ENCODE peak calls at places on chromosomes 7 and 10, in six cellular contexts. One of them, this sample, is unnamed.

GRCh38 chr10:21393941-21394340 is 131.5 kb downstream of the SKIDA1 start:
- DNase-seq in dorsolateral prefrontal cortex: no peak
- DNase-seq in A549: no peak
- DNase-seq in ovary: no peak
- DNase-seq in progenitor cell of endocrine pancreas: no peak
- DNase-seq in GM20000: no peak
- DNase-seq in this sample: no peak

GRCh38 chr10:34504534-34504933 is 310.6 kb downstream of the PARD3 start:
- DNase-seq in dorsolateral prefrontal cortex: no peak
- DNase-seq in A549: peak
- DNase-seq in ovary: no peak
- DNase-seq in progenitor cell of endocrine pancreas: no peak
- DNase-seq in GM20000: no peak
- DNase-seq in this sample: peak

GRCh38 chr10:68572151-68572550 is 12.0 kb downstream of the TET1 start:
- DNase-seq in dorsolateral prefrontal cortex: no peak
- DNase-seq in A549: no peak
- DNase-seq in ovary: no peak
- DNase-seq in progenitor cell of endocrine pancreas: no peak
- DNase-seq in GM20000: no peak
- DNase-seq in this sample: no peak

GRCh38 chr10:132493246-132493755 is 44.3 kb upstream of the INPP5A start:
- DNase-seq in dorsolateral prefrontal cortex: no peak
- DNase-seq in A549: no peak
- DNase-seq in ovary: peak
- DNase-seq in progenitor cell of endocrine pancreas: no peak
- DNase-seq in GM20000: no peak
- DNase-seq in this sample: no peak

GRCh38 chr7:105808703-105809590 is 67.5 kb downstream of the ATXN7L1 start:
- DNase-seq in dorsolateral prefrontal cortex: no peak
- DNase-seq in A549: no peak
- DNase-seq in ovary: no peak
- DNase-seq in progenitor cell of endocrine pancreas: no peak
- DNase-seq in GM20000: peak
- DNase-seq in this sample: peak

GRCh38 chr7:22786290-22786932 is 36.2 kb downstream of the TOMM7 start:
- DNase-seq in dorsolateral prefrontal cortex: no peak
- DNase-seq in A549: no peak
- DNase-seq in ovary: no peak
- DNase-seq in progenitor cell of endocrine pancreas: no peak
- DNase-seq in GM20000: no peak
- DNase-seq in this sample: no peak

GRCh38 chr10:97302088-97302791 is 9.8 kb upstream of the ARHGAP19 start:
- DNase-seq in dorsolateral prefrontal cortex: no peak
- DNase-seq in A549: no peak
- DNase-seq in ovary: no peak
- DNase-seq in progenitor cell of endocrine pancreas: no peak
- DNase-seq in GM20000: no peak
- DNase-seq in this sample: no peak

GRCh38 chr7:153414288-153414629 is 637.9 kb upstream of the DPP6 start:
- DNase-seq in dorsolateral prefrontal cortex: no peak
- DNase-seq in A549: no peak
- DNase-seq in ovary: no peak
- DNase-seq in progenitor cell of endocrine pancreas: no peak
- DNase-seq in GM20000: no peak
- DNase-seq in this sample: no peak

GRCh38 chr10:50501899-50502556 is 121.7 kb downstream of the SGMS1 start:
- DNase-seq in dorsolateral prefrontal cortex: no peak
- DNase-seq in A549: no peak
- DNase-seq in ovary: no peak
- DNase-seq in progenitor cell of endocrine pancreas: no peak
- DNase-seq in GM20000: peak
- DNase-seq in this sample: peak

GRCh38 chr10:83724471-83725241 is 414.7 kb upstream of the GHITM start:
- DNase-seq in dorsolateral prefrontal cortex: no peak
- DNase-seq in A549: no peak
- DNase-seq in ovary: no peak
- DNase-seq in progenitor cell of endocrine pancreas: no peak
- DNase-seq in GM20000: peak
- DNase-seq in this sample: no peak

GRCh38 chr10:83983578-83984255 is 155.6 kb upstream of the GHITM start:
- DNase-seq in dorsolateral prefrontal cortex: no peak
- DNase-seq in A549: no peak
- DNase-seq in ovary: no peak
- DNase-seq in progenitor cell of endocrine pancreas: no peak
- DNase-seq in GM20000: no peak
- DNase-seq in this sample: no peak

GRCh38 chr10:104937528-104937927 is 296.4 kb downstream of the SORCS3 start:
- DNase-seq in dorsolateral prefrontal cortex: no peak
- DNase-seq in A549: peak
- DNase-seq in ovary: no peak
- DNase-seq in progenitor cell of endocrine pancreas: no peak
- DNase-seq in GM20000: no peak
- DNase-seq in this sample: no peak

GRCh38 chr10:93027508-93027907 is 33.1 kb upstream of the CYP26C1 start:
- DNase-seq in dorsolateral prefrontal cortex: no peak
- DNase-seq in A549: no peak
- DNase-seq in ovary: no peak
- DNase-seq in progenitor cell of endocrine pancreas: no peak
- DNase-seq in GM20000: no peak
- DNase-seq in this sample: no peak

GRCh38 chr7:142669074-142669654 is 80.1 kb upstream of the PRSS1 start:
- DNase-seq in dorsolateral prefrontal cortex: no peak
- DNase-seq in A549: peak
- DNase-seq in ovary: no peak
- DNase-seq in progenitor cell of endocrine pancreas: no peak
- DNase-seq in GM20000: peak
- DNase-seq in this sample: no peak

GRCh38 chr10:100728928-100729876 is 16.2 kb upstream of the PAX2 start:
- DNase-seq in dorsolateral prefrontal cortex: no peak
- DNase-seq in A549: peak
- DNase-seq in ovary: no peak
- DNase-seq in progenitor cell of endocrine pancreas: no peak
- DNase-seq in GM20000: peak
- DNase-seq in this sample: peak

GRCh38 chr10:74837750-74838149 is 11.3 kb downstream of the KAT6B start:
- DNase-seq in dorsolateral prefrontal cortex: no peak
- DNase-seq in A549: no peak
- DNase-seq in ovary: no peak
- DNase-seq in progenitor cell of endocrine pancreas: no peak
- DNase-seq in GM20000: no peak
- DNase-seq in this sample: no peak

GRCh38 chr10:123257904-123258303 is 103.7 kb downstream of the BUB3 start:
- DNase-seq in dorsolateral prefrontal cortex: no peak
- DNase-seq in A549: no peak
- DNase-seq in ovary: no peak
- DNase-seq in progenitor cell of endocrine pancreas: no peak
- DNase-seq in GM20000: no peak
- DNase-seq in this sample: no peak

GRCh38 chr7:29888006-29888405 is 81.7 kb downstream of the WIPF3 start:
- DNase-seq in dorsolateral prefrontal cortex: no peak
- DNase-seq in A549: no peak
- DNase-seq in ovary: no peak
- DNase-seq in progenitor cell of endocrine pancreas: no peak
- DNase-seq in GM20000: no peak
- DNase-seq in this sample: no peak

GRCh38 chr7:134892002-134892693 is 94.2 kb upstream of the AGBL3 start:
- DNase-seq in dorsolateral prefrontal cortex: no peak
- DNase-seq in A549: no peak
- DNase-seq in ovary: no peak
- DNase-seq in progenitor cell of endocrine pancreas: no peak
- DNase-seq in GM20000: no peak
- DNase-seq in this sample: no peak

GRCh38 chr10:49007128-49007527 is 67.5 kb upstream of the LRRC18 start:
- DNase-seq in dorsolateral prefrontal cortex: no peak
- DNase-seq in A549: no peak
- DNase-seq in ovary: no peak
- DNase-seq in progenitor cell of endocrine pancreas: no peak
- DNase-seq in GM20000: no peak
- DNase-seq in this sample: no peak

GRCh38 chr7:95871078-95871848 is 98.9 kb downstream of the DYNC1I1 start:
- DNase-seq in dorsolateral prefrontal cortex: peak
- DNase-seq in A549: peak
- DNase-seq in ovary: no peak
- DNase-seq in progenitor cell of endocrine pancreas: peak
- DNase-seq in GM20000: peak
- DNase-seq in this sample: peak

GRCh38 chr7:45401155-45401554 is 173.0 kb upstream of the ADCY1 start:
- DNase-seq in dorsolateral prefrontal cortex: no peak
- DNase-seq in A549: no peak
- DNase-seq in ovary: no peak
- DNase-seq in progenitor cell of endocrine pancreas: no peak
- DNase-seq in GM20000: no peak
- DNase-seq in this sample: no peak

GRCh38 chr7:7962851-7963250 is 5.7 kb upstream of the GLCCI1 start:
- DNase-seq in dorsolateral prefrontal cortex: no peak
- DNase-seq in A549: no peak
- DNase-seq in ovary: no peak
- DNase-seq in progenitor cell of endocrine pancreas: no peak
- DNase-seq in GM20000: no peak
- DNase-seq in this sample: no peak

DNA sequence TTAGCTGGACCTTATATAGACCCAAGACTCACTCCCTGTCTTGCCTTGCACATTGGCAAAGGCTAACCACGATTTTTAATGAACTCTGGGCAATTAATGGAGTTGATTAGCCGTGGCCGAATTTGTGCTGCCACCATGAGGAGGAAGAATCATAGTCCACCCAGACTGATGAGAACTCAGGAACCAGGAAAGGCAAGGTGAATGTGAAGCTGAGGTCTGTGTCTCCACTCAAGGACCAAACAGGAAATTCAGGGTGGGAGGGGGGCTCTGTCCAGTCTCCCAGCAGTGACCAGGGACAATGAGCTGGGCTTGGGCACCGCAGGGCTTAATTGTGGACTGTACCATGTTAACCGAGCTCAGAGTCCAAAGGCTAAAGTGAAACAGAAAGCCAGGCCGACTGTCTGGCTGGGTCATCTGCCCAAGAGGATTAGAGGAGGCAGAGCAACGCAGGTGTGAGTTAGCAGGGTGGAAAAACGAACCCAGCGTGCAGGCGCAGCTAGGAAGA is 127.0 kb upstream of the JCAD start:
- DNase-seq in dorsolateral prefrontal cortex: no peak
- DNase-seq in A549: no peak
- DNase-seq in ovary: no peak
- DNase-seq in progenitor cell of endocrine pancreas: no peak
- DNase-seq in GM20000: no peak
- DNase-seq in this sample: no peak
- TF ChIP-seq CTCF in dorsolateral prefrontal cortex: no peak
- TF ChIP-seq CTCF in A549: peak
- TF ChIP-seq CTCF in ovary: no peak
- TF ChIP-seq CTCF in progenitor cell of endocrine pancreas: no peak
- TF ChIP-seq CTCF in GM20000: no peak
- TF ChIP-seq CTCF in this sample: no peak

GRCh38 chr7:2154121-2154520 is 78.6 kb downstream of the MAD1L1 start:
- DNase-seq in dorsolateral prefrontal cortex: no peak
- DNase-seq in A549: no peak
- DNase-seq in ovary: no peak
- DNase-seq in progenitor cell of endocrine pancreas: no peak
- DNase-seq in GM20000: no peak
- DNase-seq in this sample: no peak
- TF ChIP-seq CTCF in dorsolateral prefrontal cortex: no peak
- TF ChIP-seq CTCF in A549: no peak
- TF ChIP-seq CTCF in ovary: no peak
- TF ChIP-seq CTCF in progenitor cell of endocrine pancreas: no peak
- TF ChIP-seq CTCF in GM20000: no peak
- TF ChIP-seq CTCF in this sample: no peak

GRCh38 chr7:52017802-52018679 is 701.4 kb upstream of the COBL start:
- DNase-seq in dorsolateral prefrontal cortex: peak
- DNase-seq in A549: peak
- DNase-seq in ovary: no peak
- DNase-seq in progenitor cell of endocrine pancreas: no peak
- DNase-seq in GM20000: peak
- DNase-seq in this sample: peak
- TF ChIP-seq CTCF in dorsolateral prefrontal cortex: peak
- TF ChIP-seq CTCF in A549: peak
- TF ChIP-seq CTCF in ovary: no peak
- TF ChIP-seq CTCF in progenitor cell of endocrine pancreas: peak
- TF ChIP-seq CTCF in GM20000: peak
- TF ChIP-seq CTCF in this sample: peak

DNA sequence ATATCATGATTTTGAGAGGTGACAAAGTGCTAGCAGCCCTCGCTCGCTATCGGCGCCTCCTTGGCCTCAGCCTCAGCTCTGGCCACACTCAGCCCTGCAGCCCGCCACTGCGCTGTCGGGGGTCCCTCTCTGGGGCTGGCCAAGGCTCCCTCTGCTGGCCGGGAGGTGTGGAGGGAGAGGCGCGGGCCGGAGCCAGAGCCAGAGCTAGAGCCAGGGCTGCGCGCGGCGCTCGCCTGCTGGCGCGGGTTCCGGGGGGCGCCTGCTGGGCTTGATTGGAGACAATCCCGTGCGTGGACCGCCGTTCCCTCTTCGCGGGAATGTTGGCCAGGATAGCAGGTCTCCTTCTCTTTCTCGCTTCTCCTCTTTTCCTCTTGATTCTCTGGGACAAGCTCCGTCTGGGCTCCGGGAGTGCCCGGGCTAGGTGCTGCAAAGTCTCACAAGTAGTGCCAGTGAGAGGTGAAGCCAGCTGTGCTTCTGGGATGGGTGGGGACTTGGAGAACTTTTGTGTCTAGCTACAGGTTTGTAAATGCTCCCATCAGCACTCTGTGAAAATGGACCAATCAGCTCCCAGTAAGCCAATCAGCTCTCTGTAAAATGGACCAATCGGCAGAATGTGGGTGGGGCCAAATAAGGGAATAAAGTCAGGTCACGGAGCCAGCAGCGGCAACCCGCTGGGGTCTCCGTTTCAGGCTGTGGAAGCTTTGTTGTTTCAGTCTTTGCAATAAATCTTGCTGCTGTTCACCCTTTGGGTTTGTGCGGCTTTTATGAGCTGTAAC is 43.4 kb upstream of the ELMO1 start:
- DNase-seq in dorsolateral prefrontal cortex: no peak
- DNase-seq in A549: no peak
- DNase-seq in ovary: no peak
- DNase-seq in progenitor cell of endocrine pancreas: peak
- DNase-seq in GM20000: no peak
- DNase-seq in this sample: no peak
- TF ChIP-seq CTCF in dorsolateral prefrontal cortex: no peak
- TF ChIP-seq CTCF in A549: no peak
- TF ChIP-seq CTCF in ovary: no peak
- TF ChIP-seq CTCF in progenitor cell of endocrine pancreas: peak
- TF ChIP-seq CTCF in GM20000: no peak
- TF ChIP-seq CTCF in this sample: no peak

GRCh38 chr7:101625076-101625914 is 3.8 kb downstream of the MYL10 start:
- DNase-seq in dorsolateral prefrontal cortex: no peak
- DNase-seq in A549: no peak
- DNase-seq in ovary: no peak
- DNase-seq in progenitor cell of endocrine pancreas: no peak
- DNase-seq in GM20000: no peak
- DNase-seq in this sample: no peak
- TF ChIP-seq CTCF in dorsolateral prefrontal cortex: no peak
- TF ChIP-seq CTCF in A549: no peak
- TF ChIP-seq CTCF in ovary: no peak
- TF ChIP-seq CTCF in progenitor cell of endocrine pancreas: peak
- TF ChIP-seq CTCF in GM20000: no peak
- TF ChIP-seq CTCF in this sample: no peak

DNA sequence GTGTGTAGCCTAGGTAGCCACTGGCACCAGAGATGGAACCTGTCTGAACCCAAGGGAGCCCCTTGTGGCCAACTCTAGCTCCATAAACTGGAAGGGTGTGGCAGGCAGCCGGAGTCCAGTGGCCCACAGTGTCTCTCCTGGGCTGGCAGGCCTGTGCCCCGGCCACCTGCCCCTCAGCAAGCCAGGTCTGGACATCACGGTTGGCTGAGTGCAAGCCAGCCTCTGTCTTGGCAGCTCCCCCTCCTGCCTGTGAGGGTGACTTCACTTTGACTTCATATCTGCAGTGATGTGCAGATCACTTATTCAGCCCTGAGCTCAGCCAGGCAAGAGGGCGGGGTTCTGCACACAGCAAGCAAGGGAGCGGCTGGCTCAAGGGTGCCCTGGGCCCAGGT is 1.3 kb upstream of the RET start:
- DNase-seq in dorsolateral prefrontal cortex: no peak
- DNase-seq in A549: peak
- DNase-seq in ovary: no peak
- DNase-seq in progenitor cell of endocrine pancreas: no peak
- DNase-seq in GM20000: peak
- DNase-seq in this sample: peak
- TF ChIP-seq CTCF in dorsolateral prefrontal cortex: no peak
- TF ChIP-seq CTCF in A549: peak
- TF ChIP-seq CTCF in ovary: no peak
- TF ChIP-seq CTCF in progenitor cell of endocrine pancreas: peak
- TF ChIP-seq CTCF in GM20000: no peak
- TF ChIP-seq CTCF in this sample: no peak

This sample was measured in activated CD8-positive, alpha-beta T cell treated with anti-CD3 and anti-CD28 coated beads for 36 hours.